ENCODE peak calls at places on chromosome 15, in four cellular contexts. I is gastrocnemius medialis; E is hippocampal formation; G is activated naive CD4-positive, alpha-beta T cell. Q is an unnamed sample.
A peak's percentile ranks its signal among the peaks of the same experiment; 100 is the strongest.

GRCh38 chr15:38455096-38455495 is 1.2 kb downstream of the FAM98B start:
- DNase-seq in I (no peak), G (no peak), E (no peak), Q (no peak)

GRCh38 chr15:92681141-92681622 is 25.6 kb upstream of the FAM174B start:
- DNase-seq in E (no peak), I (no peak), G (no peak), Q (no peak)

GRCh38 chr15:38868326-38869114 is 303.9 kb upstream of the RASGRP1 start:
- DNase-seq in E (no peak), G (no peak), I (peak; percentile 76), Q (no peak)

GRCh38 chr15:47432831-47433230 is 284.5 kb upstream of the SEMA6D start:
- DNase-seq in E (no peak), I (no peak), G (no peak), Q (no peak)

GRCh38 chr15:54026891-54027290 is 48.6 kb downstream of the UNC13C start:
- DNase-seq in I (no peak), G (no peak), E (no peak), Q (no peak)

GRCh38 chr15:60602323-60602722 is 123.4 kb upstream of the ICE2 start:
- DNase-seq in E (no peak), G (no peak), I (no peak), Q (no peak)

GRCh38 chr15:92617197-92618037 is 38.2 kb downstream of the FAM174B start:
- DNase-seq in I (peak; percentile 84), G (no peak), E (no peak), Q (no peak)

GRCh38 chr15:68196445-68197169 is 8.5 kb downstream of the CALML4 start:
- DNase-seq in I (no peak), G (no peak), E (no peak), Q (no peak)

GRCh38 chr15:67080900-67081431 is 15.6 kb downstream of the SMAD3 start:
- DNase-seq in I (peak; percentile 94), E (peak; percentile 42), G (no peak), Q (no peak)

GRCh38 chr15:38558714-38559059 is 5.9 kb downstream of the RASGRP1 start:
- DNase-seq in G (no peak), E (no peak), I (no peak), Q (no peak)

GRCh38 chr15:74245342-74245931 is 9.3 kb downstream of the CCDC33 start:
- DNase-seq in I (no peak), E (peak; percentile 45), G (no peak), Q (peak; percentile 46)